ENCODE peak calls at places on chromosomes 2 and 18, in nine cellular contexts. One of them, this sample, is unnamed.

GRCh38 chr18:72208920-72209676 is 335.0 kb downstream of the CBLN2 start:
- DNase-seq in heart left ventricle: peak
- DNase-seq in IMR-90: no peak
- DNase-seq in adrenal gland: no peak
- DNase-seq in NB4: no peak
- DNase-seq in body of pancreas: no peak
- DNase-seq in H54: no peak
- DNase-seq in suprapubic skin: no peak
- DNase-seq in HCT116: no peak
- DNase-seq in this sample: no peak

GRCh38 chr2:221111739-221112138 is 460.4 kb downstream of the EPHA4 start:
- DNase-seq in H54: no peak
- DNase-seq in body of pancreas: no peak
- DNase-seq in heart left ventricle: no peak
- DNase-seq in HCT116: no peak
- DNase-seq in IMR-90: no peak
- DNase-seq in suprapubic skin: no peak
- DNase-seq in adrenal gland: no peak
- DNase-seq in NB4: no peak
- DNase-seq in this sample: no peak

GRCh38 chr18:487371-487770 is 13.1 kb downstream of the COLEC12 start:
- DNase-seq in H54: no peak
- DNase-seq in IMR-90: peak
- DNase-seq in body of pancreas: no peak
- DNase-seq in NB4: no peak
- DNase-seq in heart left ventricle: no peak
- DNase-seq in adrenal gland: no peak
- DNase-seq in HCT116: no peak
- DNase-seq in suprapubic skin: no peak
- DNase-seq in this sample: no peak

GRCh38 chr2:67137699-67138098 is 259.4 kb upstream of the ETAA1 start:
- DNase-seq in NB4: no peak
- DNase-seq in HCT116: no peak
- DNase-seq in heart left ventricle: no peak
- DNase-seq in adrenal gland: no peak
- DNase-seq in H54: no peak
- DNase-seq in body of pancreas: no peak
- DNase-seq in suprapubic skin: no peak
- DNase-seq in IMR-90: no peak
- DNase-seq in this sample: no peak

GRCh38 chr18:55780591-55781071 is 192.6 kb upstream of the TCF4 start:
- DNase-seq in body of pancreas: no peak
- DNase-seq in suprapubic skin: no peak
- DNase-seq in NB4: no peak
- DNase-seq in HCT116: no peak
- DNase-seq in H54: no peak
- DNase-seq in IMR-90: peak
- DNase-seq in adrenal gland: no peak
- DNase-seq in heart left ventricle: no peak
- DNase-seq in this sample: no peak

GRCh38 chr2:232687382-232688160 is 9.6 kb upstream of the GIGYF2 start:
- DNase-seq in HCT116: no peak
- DNase-seq in adrenal gland: no peak
- DNase-seq in heart left ventricle: no peak
- DNase-seq in H54: no peak
- DNase-seq in suprapubic skin: peak
- DNase-seq in IMR-90: no peak
- DNase-seq in body of pancreas: no peak
- DNase-seq in NB4: no peak
- DNase-seq in this sample: no peak

GRCh38 chr2:182372661-182373060 is 54.2 kb downstream of the PDE1A start:
- DNase-seq in heart left ventricle: peak
- DNase-seq in HCT116: peak
- DNase-seq in NB4: no peak
- DNase-seq in H54: peak
- DNase-seq in adrenal gland: peak
- DNase-seq in body of pancreas: peak
- DNase-seq in suprapubic skin: no peak
- DNase-seq in IMR-90: peak
- DNase-seq in this sample: no peak

GRCh38 chr2:55148269-55148668 is 83.8 kb downstream of the CLHC1 start:
- DNase-seq in H54: no peak
- DNase-seq in IMR-90: peak
- DNase-seq in heart left ventricle: no peak
- DNase-seq in NB4: peak
- DNase-seq in body of pancreas: no peak
- DNase-seq in HCT116: no peak
- DNase-seq in suprapubic skin: no peak
- DNase-seq in adrenal gland: no peak
- DNase-seq in this sample: no peak

GRCh38 chr2:197804049-197804757 is at the start of gene PLCL1:
- DNase-seq in heart left ventricle: peak
- DNase-seq in IMR-90: peak
- DNase-seq in NB4: peak
- DNase-seq in suprapubic skin: peak
- DNase-seq in HCT116: peak
- DNase-seq in H54: peak
- DNase-seq in body of pancreas: peak
- DNase-seq in adrenal gland: peak
- DNase-seq in this sample: peak

GRCh38 chr18:77053616-77054287 is 78.8 kb downstream of the MBP start:
- DNase-seq in HCT116: no peak
- DNase-seq in adrenal gland: no peak
- DNase-seq in NB4: no peak
- DNase-seq in IMR-90: no peak
- DNase-seq in H54: no peak
- DNase-seq in heart left ventricle: no peak
- DNase-seq in suprapubic skin: peak
- DNase-seq in body of pancreas: no peak
- DNase-seq in this sample: no peak

GRCh38 chr2:205218056-205218455 is 464.2 kb upstream of the NRP2 start:
- DNase-seq in NB4: no peak
- DNase-seq in suprapubic skin: no peak
- DNase-seq in HCT116: no peak
- DNase-seq in heart left ventricle: no peak
- DNase-seq in H54: no peak
- DNase-seq in adrenal gland: no peak
- DNase-seq in IMR-90: peak
- DNase-seq in body of pancreas: no peak
- DNase-seq in this sample: no peak

DNA sequence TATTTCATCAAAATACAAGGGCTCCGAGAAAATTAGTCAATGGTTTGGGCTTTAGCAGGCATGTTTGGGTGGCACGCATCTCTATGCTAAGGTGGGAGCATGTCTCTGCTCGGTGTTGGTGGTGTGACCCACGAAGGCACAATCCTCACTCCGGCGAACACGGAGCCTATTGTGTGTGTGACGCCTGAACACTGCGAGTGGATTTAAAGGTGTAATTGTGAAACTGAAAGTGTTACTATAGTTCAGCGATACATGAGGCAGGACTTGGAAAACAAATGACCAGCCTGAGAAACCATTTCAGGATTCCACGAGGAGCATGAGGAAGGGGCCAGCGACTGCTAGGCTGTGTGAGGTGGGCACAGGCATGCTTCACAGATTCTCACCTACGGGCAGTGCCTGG is 41.7 kb upstream of the LDLRAD4 start:
- DNase-seq in suprapubic skin: no peak
- DNase-seq in heart left ventricle: no peak
- DNase-seq in body of pancreas: no peak
- DNase-seq in H54: no peak
- DNase-seq in HCT116: no peak
- DNase-seq in NB4: no peak
- DNase-seq in IMR-90: no peak
- DNase-seq in adrenal gland: no peak
- DNase-seq in this sample: no peak
- TF ChIP-seq POLR2A in suprapubic skin: no peak
- TF ChIP-seq POLR2A in heart left ventricle: no peak
- TF ChIP-seq POLR2A in body of pancreas: no peak
- TF ChIP-seq POLR2A in H54: no peak
- TF ChIP-seq POLR2A in HCT116: no peak
- TF ChIP-seq POLR2A in NB4: no peak
- TF ChIP-seq POLR2A in IMR-90: no peak
- TF ChIP-seq POLR2A in adrenal gland: no peak
- TF ChIP-seq POLR2A in this sample: no peak

DNA sequence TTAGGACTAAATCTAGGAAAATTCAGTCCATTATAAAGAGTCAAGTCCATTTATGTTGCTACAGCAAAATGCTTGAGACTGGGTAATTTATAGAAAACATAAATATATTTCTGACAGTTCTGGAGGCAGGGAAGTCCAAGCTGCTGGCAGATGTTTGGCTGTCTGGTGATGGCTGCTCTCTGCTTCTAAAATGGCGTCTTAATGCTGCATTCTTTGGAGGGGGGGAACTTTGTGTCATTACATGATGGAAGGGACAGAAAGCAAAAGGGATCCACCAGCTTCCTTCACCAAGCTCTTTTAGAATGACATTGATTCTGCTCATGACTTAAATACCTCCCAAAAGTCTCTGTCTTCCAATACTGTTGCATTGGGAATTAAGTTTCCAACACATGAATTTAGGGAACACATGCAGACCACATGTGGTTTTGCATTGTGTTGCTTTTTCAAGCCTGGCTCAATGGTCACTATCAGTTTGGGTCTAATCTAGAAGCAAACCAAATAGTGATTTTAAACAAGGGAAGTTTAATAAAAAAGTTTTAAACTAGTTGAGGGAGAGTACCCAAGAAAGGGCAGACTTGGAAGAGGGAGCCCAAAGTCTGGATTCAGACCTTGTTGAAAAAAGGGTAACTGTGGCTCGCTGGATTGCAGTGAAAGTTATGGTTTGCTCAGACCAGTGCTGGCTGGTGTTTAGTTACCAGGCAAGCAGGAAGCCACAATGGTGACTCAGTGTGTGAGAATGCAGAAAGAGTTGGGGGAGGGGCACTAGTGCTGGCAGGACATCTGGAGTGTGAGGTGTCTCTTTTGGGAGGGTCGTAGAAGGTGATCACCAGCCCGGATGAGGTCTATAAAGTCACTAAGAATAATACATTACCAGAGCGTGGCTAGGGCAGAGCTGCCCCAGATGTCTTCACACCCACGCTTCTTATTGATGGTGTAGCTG is 30.8 kb downstream of the C18orf54 start:
- DNase-seq in heart left ventricle: no peak
- DNase-seq in NB4: peak
- DNase-seq in adrenal gland: peak
- DNase-seq in suprapubic skin: no peak
- DNase-seq in IMR-90: peak
- DNase-seq in HCT116: peak
- DNase-seq in H54: peak
- DNase-seq in body of pancreas: peak
- DNase-seq in this sample: no peak
- TF ChIP-seq POLR2A in heart left ventricle: no peak
- TF ChIP-seq POLR2A in NB4: no peak
- TF ChIP-seq POLR2A in adrenal gland: no peak
- TF ChIP-seq POLR2A in suprapubic skin: no peak
- TF ChIP-seq POLR2A in IMR-90: no peak
- TF ChIP-seq POLR2A in HCT116: no peak
- TF ChIP-seq POLR2A in H54: no peak
- TF ChIP-seq POLR2A in body of pancreas: no peak
- TF ChIP-seq POLR2A in this sample: no peak

GRCh38 chr2:28400434-28400833 is 7.8 kb downstream of the FOSL2 start:
- DNase-seq in body of pancreas: no peak
- DNase-seq in adrenal gland: no peak
- DNase-seq in heart left ventricle: no peak
- DNase-seq in HCT116: no peak
- DNase-seq in NB4: no peak
- DNase-seq in H54: no peak
- DNase-seq in IMR-90: no peak
- DNase-seq in suprapubic skin: no peak
- DNase-seq in this sample: no peak

GRCh38 chr2:28397043-28397381 is 4.4 kb downstream of the FOSL2 start:
- DNase-seq in adrenal gland: no peak
- DNase-seq in HCT116: no peak
- DNase-seq in body of pancreas: no peak
- DNase-seq in IMR-90: no peak
- DNase-seq in H54: no peak
- DNase-seq in heart left ventricle: no peak
- DNase-seq in suprapubic skin: no peak
- DNase-seq in NB4: no peak
- DNase-seq in this sample: no peak

GRCh38 chr2:28399289-28399688 is 6.6 kb downstream of the FOSL2 start:
- DNase-seq in adrenal gland: no peak
- DNase-seq in NB4: no peak
- DNase-seq in body of pancreas: no peak
- DNase-seq in suprapubic skin: no peak
- DNase-seq in heart left ventricle: no peak
- DNase-seq in HCT116: no peak
- DNase-seq in IMR-90: no peak
- DNase-seq in H54: no peak
- DNase-seq in this sample: no peak

GRCh38 chr2:28399946-28400345 is 7.3 kb downstream of the FOSL2 start:
- DNase-seq in HCT116: no peak
- DNase-seq in heart left ventricle: no peak
- DNase-seq in body of pancreas: no peak
- DNase-seq in adrenal gland: no peak
- DNase-seq in NB4: no peak
- DNase-seq in IMR-90: no peak
- DNase-seq in suprapubic skin: no peak
- DNase-seq in H54: no peak
- DNase-seq in this sample: no peak

DNA sequence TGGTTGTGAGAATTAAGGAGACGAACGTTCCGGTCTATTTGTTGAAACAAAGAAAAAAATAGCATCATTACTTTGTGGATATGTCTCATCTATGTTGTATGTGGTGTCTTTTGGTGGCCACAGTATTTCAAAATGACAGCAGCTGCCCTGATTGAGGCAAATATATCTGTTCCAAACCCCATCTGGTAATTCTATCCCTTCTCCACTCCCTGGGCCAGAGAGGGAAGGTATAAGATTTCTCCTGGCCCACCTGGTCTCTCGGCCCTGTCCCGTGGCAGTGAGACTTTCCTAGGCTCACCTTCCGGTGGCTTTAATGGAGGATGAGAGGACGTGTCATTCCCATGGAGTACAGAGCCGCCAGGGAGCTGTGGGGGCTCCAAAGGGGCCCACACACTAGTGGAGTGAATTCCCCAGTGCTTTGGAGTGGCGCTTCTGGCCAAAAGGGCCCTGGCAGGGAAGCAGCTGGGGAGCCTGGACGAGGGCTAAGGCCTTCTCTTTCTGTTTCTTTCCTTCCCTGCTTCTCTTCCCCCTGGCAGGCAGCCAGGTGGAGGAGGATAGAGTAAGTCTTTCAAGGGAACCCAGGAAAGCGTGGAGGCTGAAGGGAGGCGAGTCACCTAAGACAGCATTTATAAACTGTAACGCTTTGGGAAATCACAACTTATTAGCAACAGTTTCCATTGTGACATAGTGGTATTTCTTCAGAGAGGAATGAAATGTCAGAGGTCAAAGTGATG is 5.6 kb downstream of the FOSL2 start:
- DNase-seq in heart left ventricle: peak
- DNase-seq in HCT116: no peak
- DNase-seq in suprapubic skin: no peak
- DNase-seq in IMR-90: peak
- DNase-seq in body of pancreas: no peak
- DNase-seq in H54: no peak
- DNase-seq in adrenal gland: peak
- DNase-seq in NB4: no peak
- DNase-seq in this sample: no peak
- TF ChIP-seq POLR2A in heart left ventricle: no peak
- TF ChIP-seq POLR2A in HCT116: no peak
- TF ChIP-seq POLR2A in suprapubic skin: no peak
- TF ChIP-seq POLR2A in IMR-90: no peak
- TF ChIP-seq POLR2A in body of pancreas: no peak
- TF ChIP-seq POLR2A in H54: no peak
- TF ChIP-seq POLR2A in adrenal gland: peak
- TF ChIP-seq POLR2A in NB4: no peak
- TF ChIP-seq POLR2A in this sample: no peak

GRCh38 chr2:27370816-27371620 is 602 bp downstream of the SNX17 start:
- DNase-seq in H54: no peak
- DNase-seq in heart left ventricle: no peak
- DNase-seq in suprapubic skin: no peak
- DNase-seq in body of pancreas: peak
- DNase-seq in HCT116: no peak
- DNase-seq in IMR-90: peak
- DNase-seq in adrenal gland: peak
- DNase-seq in NB4: peak
- DNase-seq in this sample: peak
- TF ChIP-seq POLR2A in H54: peak
- TF ChIP-seq POLR2A in heart left ventricle: no peak
- TF ChIP-seq POLR2A in suprapubic skin: no peak
- TF ChIP-seq POLR2A in body of pancreas: no peak
- TF ChIP-seq POLR2A in HCT116: no peak
- TF ChIP-seq POLR2A in IMR-90: no peak
- TF ChIP-seq POLR2A in adrenal gland: peak
- TF ChIP-seq POLR2A in NB4: no peak
- TF ChIP-seq POLR2A in this sample: no peak